ENCODE peak calls at places on chromosomes 11 and 22, in five cellular contexts. E is cardiac muscle cell, B is transverse colon, G is kidney, X is A549. O is an unnamed sample.
A peak's percentile ranks its signal among the peaks of the same experiment; 100 is the strongest.

GRCh38 chr22:31629741-31630184 is 32.3 kb downstream of the PISD start:
- DNase-seq in E (peak; percentile 8), B (no peak), G (no peak), X (no peak), O (no peak)

GRCh38 chr11:96424693-96425092 is 34.9 kb downstream of the JRKL start:
- DNase-seq in E (no peak), B (no peak), G (no peak), X (no peak), O (no peak)

GRCh38 chr11:109040303-109040702 is 375.4 kb downstream of the DDX10 start:
- DNase-seq in E (no peak), B (no peak), G (no peak), X (no peak), O (no peak)

GRCh38 chr11:134932761-134933160 is 520.7 kb upstream of the B3GAT1 start:
- DNase-seq in E (no peak), B (no peak), G (no peak), X (no peak), O (no peak)

GRCh38 chr22:28015056-28015445 is 96.0 kb upstream of the PITPNB start:
- DNase-seq in E (no peak), B (no peak), G (no peak), X (no peak), O (no peak)

GRCh38 chr11:83564845-83565244 is 278.7 kb upstream of the CCDC90B start:
- DNase-seq in E (no peak), B (no peak), G (no peak), X (no peak), O (no peak)

GRCh38 chr11:94000641-94001040 is 20.5 kb upstream of the HEPHL1 start:
- DNase-seq in E (no peak), B (no peak), G (no peak), X (no peak), O (no peak)

GRCh38 chr11:69947059-69947771 is 128.0 kb upstream of the FGF3 start:
- DNase-seq in E (no peak), B (no peak), G (peak; percentile 3), X (no peak), O (no peak)

GRCh38 chr11:122676638-122677037 is 21.1 kb downstream of the UBASH3B start:
- DNase-seq in E (no peak), B (no peak), G (no peak), X (peak; percentile 25), O (no peak)

DNA sequence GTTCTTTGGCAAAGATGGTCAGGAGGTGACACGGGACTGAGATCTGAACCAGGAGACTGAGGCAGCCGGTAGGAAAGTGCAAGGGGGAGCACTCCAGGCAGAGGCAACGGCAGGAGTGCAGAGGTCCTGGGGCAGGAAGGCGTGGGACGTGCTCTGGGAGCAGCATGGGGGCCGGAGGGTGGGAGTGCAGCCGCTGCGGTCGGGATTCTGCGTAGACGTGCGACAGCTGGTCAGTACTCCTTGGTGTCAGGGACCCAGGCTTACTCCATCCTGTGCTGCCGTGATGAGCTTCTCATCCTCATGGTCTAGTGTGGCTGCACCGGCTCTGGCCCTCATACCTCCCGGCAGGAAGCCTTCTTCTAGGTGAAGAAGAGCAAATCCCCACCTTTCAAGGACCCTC is 16.9 kb upstream of the TRMU start:
- DNase-seq in E (no peak), B (no peak), G (no peak), X (no peak), O (no peak)
- H3K4me1 ChIP-seq in E (no peaks in the 10 kb centered on the region), B (no peaks in the 10 kb centered on the region), G (no peaks in the 10 kb centered on the region), X (no peaks in the 10 kb centered on the region), O (no peaks in the 10 kb centered on the region)

GRCh38 chr11:67439321-67440228 is 2.1 kb upstream of the PTPRCAP start:
- DNase-seq in E (no peak), B (peak; percentile 62), G (peak; percentile 86), X (peak; percentile 53), O (no peak)
- H3K4me1 ChIP-seq in E (no peaks in the 10 kb centered on the region), B (peaks cover 8% of the 10 kb centered on the region), G (no peaks in the 10 kb centered on the region), X (peaks cover 26% of the 10 kb centered on the region), O (peaks cover 41% of the 10 kb centered on the region)

GRCh38 chr11:128487978-128488377 is 99.4 kb downstream of the ETS1 start:
- DNase-seq in E (peak; percentile 83), B (no peak), G (no peak), X (no peak), O (no peak)
- H3K4me1 ChIP-seq in E (peaks cover 47% of the 10 kb centered on the region), B (no peaks in the 10 kb centered on the region), G (peaks cover 11% of the 10 kb centered on the region), X (peaks cover 35% of the 10 kb centered on the region), O (peaks cover 35% of the 10 kb centered on the region)

GRCh38 chr11:9906043-9906791 is 242.3 kb downstream of the SWAP70 start:
- DNase-seq in E (no peak), B (no peak), G (no peak), X (peak; percentile 80), O (no peak)

GRCh38 chr11:9905562-9905961 is 241.7 kb downstream of the SWAP70 start:
- DNase-seq in E (no peak), B (no peak), G (no peak), X (no peak), O (no peak)

GRCh38 chr11:9901931-9902330 is 238.1 kb downstream of the SWAP70 start:
- DNase-seq in E (peak; percentile 9), B (no peak), G (no peak), X (no peak), O (no peak)

DNA sequence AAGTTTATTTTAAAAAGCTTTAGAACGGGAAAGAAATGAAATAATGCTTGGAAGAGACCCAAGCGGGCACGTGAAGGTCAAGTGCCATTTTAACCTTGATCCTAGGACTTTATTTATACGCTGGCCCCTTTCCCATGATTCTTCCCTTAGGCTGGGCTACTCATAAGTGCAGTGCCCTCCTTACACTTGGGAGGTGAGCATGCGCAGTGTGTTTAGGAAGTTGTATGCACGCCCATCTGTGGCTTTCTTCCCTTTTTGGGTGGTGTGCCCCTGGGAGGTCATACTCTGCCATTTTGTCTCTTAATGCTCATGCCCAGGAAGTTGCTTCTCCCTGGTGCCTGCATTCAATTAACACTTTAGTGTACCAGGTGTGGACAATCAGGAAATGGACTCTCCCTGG is 239.7 kb downstream of the SWAP70 start:
- DNase-seq in E (no peak), B (no peak), G (no peak), X (no peak), O (no peak)
- H3K4me1 ChIP-seq in E (peaks cover 15% of the 10 kb centered on the region), B (no peaks in the 10 kb centered on the region), G (no peaks in the 10 kb centered on the region), X (peaks cover 61% of the 10 kb centered on the region), O (peaks cover 13% of the 10 kb centered on the region)